ENCODE peak calls at places on chromosomes 12 and 14, in eight cellular contexts. S is colonic mucosa, Q is body of pancreas, X is B cell, T is mucosa of descending colon, R is ovary, V is adrenal gland, B is astrocyte of the spinal cord. G is an unnamed sample.

GRCh38 chr14:97703006-97703760 is 906.0 kb downstream of the VRK1 start:
- DNase-seq in V (no peak), T (no peak), S (no peak), B (no peak), R (no peak), Q (no peak), X (no peak), G (no peak)

GRCh38 chr14:63632932-63633514 is 8.6 kb downstream of the WDR89 start:
- DNase-seq in Q (no peak), X (no peak), T (peak; percentile 17), V (no peak), S (no peak), B (peak; percentile 23), R (no peak), G (peak; percentile 44)

GRCh38 chr14:51862171-51862838 is 1.9 kb downstream of the GNG2 start:
- DNase-seq in B (no peak), X (peak; percentile 41), S (no peak), V (no peak), T (no peak), Q (no peak), R (no peak), G (no peak)

GRCh38 chr14:65915125-65915524 is 502.6 kb downstream of the FUT8 start:
- DNase-seq in V (no peak), B (no peak), Q (no peak), T (no peak), R (no peak), S (no peak), X (no peak), G (no peak)

GRCh38 chr14:22597265-22597664 is 835 bp upstream of the ABHD4 start:
- DNase-seq in R (no peak), S (no peak), X (no peak), V (no peak), B (no peak), T (no peak), Q (no peak), G (no peak)

GRCh38 chr12:75378354-75378753 is 12.5 kb upstream of the GLIPR1L2 start:
- DNase-seq in S (no peak), B (no peak), V (peak; percentile 9), T (no peak), X (no peak), R (no peak), Q (no peak), G (peak; percentile 3)

GRCh38 chr14:93303659-93304058 is 29.2 kb downstream of the BTBD7 start:
- DNase-seq in T (no peak), S (no peak), V (peak; percentile 83), X (no peak), Q (no peak), B (no peak), R (no peak), G (no peak)

GRCh38 chr12:7612851-7613250 is 52.9 kb downstream of the APOBEC1 start:
- DNase-seq in R (no peak), T (no peak), S (no peak), V (no peak), Q (no peak), B (no peak), X (no peak), G (no peak)

GRCh38 chr14:64513271-64513670 is 8.7 kb downstream of the ZBTB1 start:
- DNase-seq in T (no peak), V (no peak), S (no peak), Q (no peak), R (no peak), X (no peak), B (no peak), G (no peak)

GRCh38 chr14:77212933-77213656 is 31.5 kb downstream of the TMEM63C start:
- DNase-seq in B (peak; percentile 5), R (no peak), T (peak; percentile 65), V (peak; percentile 58), S (peak; percentile 49), Q (peak; percentile 70), X (no peak), G (peak; percentile 65)

DNA sequence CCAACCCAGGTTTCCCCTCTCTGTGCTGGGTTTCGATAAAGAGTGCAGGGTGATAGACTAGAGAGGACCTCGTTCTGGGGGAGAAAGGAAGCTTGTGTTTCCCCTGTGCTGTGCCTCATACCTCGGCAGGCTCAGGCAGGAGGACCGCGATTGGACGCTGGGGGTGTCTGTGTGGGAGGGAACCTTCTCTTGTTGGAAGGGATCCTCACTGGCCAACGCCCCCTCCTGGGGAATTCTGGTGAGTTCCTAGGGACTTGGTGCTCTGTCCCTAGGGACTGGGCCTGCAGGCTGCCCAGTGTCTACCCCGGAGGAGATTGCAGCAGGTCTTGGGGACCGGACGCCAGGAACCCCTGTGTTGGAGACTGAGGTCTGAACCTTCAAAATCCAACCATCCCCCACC is 157.4 kb upstream of the PRMT8 start:
- DNase-seq in V (no peak), B (no peak), T (no peak), R (no peak), S (no peak), Q (no peak), X (no peak), G (peak; percentile 20)
- TF ChIP-seq CTCF in V (no peak), B (no peak), T (no peak), R (no peak), S (no peak), Q (no peak), X (no peak), G (no peak)

DNA sequence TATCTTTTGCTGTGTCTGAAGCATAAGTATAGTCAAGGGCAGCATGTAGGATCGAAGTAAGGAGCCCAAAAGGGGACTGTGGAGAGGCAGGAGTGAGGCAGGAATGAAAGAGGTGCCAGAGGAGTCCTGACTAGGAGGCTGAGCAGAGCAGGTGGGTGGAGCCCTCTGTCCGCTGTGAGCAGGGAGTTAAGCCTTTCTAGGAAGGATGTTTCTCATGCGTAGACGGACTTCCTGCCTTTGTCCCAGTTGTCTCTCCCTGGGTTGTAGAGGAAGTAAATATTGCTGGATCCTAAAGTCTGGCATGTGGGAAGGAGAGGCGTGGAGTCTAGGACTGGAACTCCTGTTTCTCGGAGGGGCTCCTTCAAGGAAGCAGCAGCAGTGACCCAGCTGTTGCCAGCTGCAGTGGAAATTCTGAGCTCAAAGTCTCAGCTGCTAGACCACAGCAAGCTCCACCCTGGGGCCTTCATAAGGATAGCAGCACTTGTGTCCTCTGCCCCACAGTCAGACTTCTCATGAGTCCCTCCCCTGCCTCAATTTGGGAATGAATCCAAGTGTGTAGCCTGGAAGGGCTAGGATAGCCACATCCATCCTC is 44.0 kb downstream of the RBMS2 start:
- DNase-seq in B (peak; percentile 81), R (peak; percentile 83), T (peak; percentile 79), S (peak; percentile 76), V (peak; percentile 58), Q (peak; percentile 25), X (peak; percentile 41), G (no peak)
- TF ChIP-seq CTCF in B (no peak), R (no peak), T (no peak), S (no peak), V (no peak), Q (no peak), X (no peak), G (no peak)

DNA sequence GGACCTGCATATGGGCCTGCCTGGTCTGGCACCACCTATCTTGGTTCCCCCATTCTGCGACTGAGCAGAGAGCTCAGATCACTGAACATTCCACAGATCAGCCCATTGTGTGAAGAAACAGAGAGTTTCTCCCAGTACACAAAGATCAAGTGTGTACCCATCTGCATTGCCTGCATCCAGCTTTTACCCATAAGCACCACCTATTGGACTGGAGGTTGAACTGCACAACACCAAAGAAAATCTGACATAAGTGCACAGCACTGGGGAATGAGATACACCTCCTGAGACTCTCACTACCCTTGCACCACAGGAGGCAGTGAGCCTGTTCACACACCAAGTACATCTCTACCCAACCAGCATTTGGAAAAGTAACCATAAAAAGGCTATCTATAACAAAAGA is 362.6 kb upstream of the CLEC14A start:
- DNase-seq in X (no peak), R (no peak), V (no peak), S (no peak), T (no peak), B (no peak), Q (no peak), G (no peak)
- TF ChIP-seq CTCF in X (no peak), R (no peak), V (no peak), S (no peak), T (no peak), B (no peak), Q (no peak), G (no peak)

DNA sequence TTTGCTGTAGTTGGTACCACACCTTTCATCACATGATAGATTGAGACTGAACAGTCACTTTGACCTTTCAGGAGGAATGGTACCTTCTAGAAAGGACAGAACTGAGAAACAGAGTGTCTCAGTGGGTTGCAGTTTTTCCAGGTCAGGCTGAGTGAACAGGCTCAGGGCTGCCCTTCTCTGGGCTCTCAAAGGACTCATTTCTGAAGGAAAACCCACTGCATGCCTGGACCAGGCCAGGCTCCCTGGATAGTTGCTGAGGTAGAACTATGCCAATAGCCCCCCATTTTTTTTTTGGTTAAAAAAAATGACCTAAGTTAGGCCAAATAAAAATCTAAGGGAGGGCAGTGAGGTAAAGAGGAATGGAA is 148.1 kb upstream of the EGLN3 start:
- DNase-seq in T (no peak), R (no peak), B (no peak), S (no peak), V (no peak), Q (no peak), X (no peak), G (no peak)
- TF ChIP-seq CTCF in T (no peak), R (no peak), B (no peak), S (peak; percentile 10), V (no peak), Q (no peak), X (no peak), G (no peak)

GRCh38 chr14:59482471-59483331 is 1.5 kb downstream of the L3HYPDH start:
- DNase-seq in T (peak; percentile 32), B (peak; percentile 88), R (peak; percentile 44), Q (peak; percentile 49), V (peak; percentile 67), X (no peak), S (peak; percentile 40), G (peak; percentile 90)
- TF ChIP-seq CTCF in T (no peak), B (no peak), R (no peak), Q (no peak), V (no peak), X (no peak), S (no peak), G (no peak)

GRCh38 chr12:125124320-125124966 is 59.2 kb downstream of the AACS start:
- DNase-seq in B (no peak), T (peak; percentile 63), Q (peak; percentile 59), V (no peak), S (peak; percentile 72), R (no peak), X (no peak), G (no peak)

GRCh38 chr12:125120566-125120965 is 55.3 kb downstream of the AACS start:
- DNase-seq in T (no peak), R (no peak), Q (no peak), S (no peak), V (no peak), X (no peak), B (no peak), G (no peak)

GRCh38 chr12:125125271-125125670 is 60.0 kb downstream of the AACS start:
- DNase-seq in Q (no peak), S (peak; percentile 81), R (no peak), V (no peak), T (peak; percentile 71), X (no peak), B (no peak), G (no peak)

GRCh38 chr12:125121095-125121494 is 55.9 kb downstream of the AACS start:
- DNase-seq in S (no peak), B (no peak), Q (no peak), X (no peak), R (no peak), V (no peak), T (no peak), G (no peak)

GRCh38 chr12:125122668-125123067 is 57.4 kb downstream of the AACS start:
- DNase-seq in T (no peak), R (no peak), V (no peak), B (no peak), S (no peak), Q (no peak), X (no peak), G (no peak)
- TF ChIP-seq CTCF in T (no peak), R (no peak), V (no peak), B (no peak), S (no peak), Q (no peak), X (no peak), G (no peak)